ENCODE peak calls at places on chromosomes 4 and X, in five cellular contexts. One of them, this sample, is unnamed.

GRCh38 chr4:60400599-60400998 is 799.5 kb upstream of the ADGRL3 start:
- DNase-seq in dorsolateral prefrontal cortex: no peak
- DNase-seq in GM10248: no peak
- DNase-seq in tibial artery: no peak
- DNase-seq in kidney: no peak
- DNase-seq in this sample: no peak

GRCh38 chrX:136735604-136736003 is 45.1 kb downstream of the ARHGEF6 start:
- DNase-seq in dorsolateral prefrontal cortex: no peak
- DNase-seq in GM10248: no peak
- DNase-seq in tibial artery: no peak
- DNase-seq in kidney: no peak
- DNase-seq in this sample: no peak

GRCh38 chr4:164771088-164771487 is 17.2 kb downstream of the SMIM31 start:
- DNase-seq in dorsolateral prefrontal cortex: no peak
- DNase-seq in GM10248: no peak
- DNase-seq in tibial artery: no peak
- DNase-seq in kidney: no peak
- DNase-seq in this sample: no peak

GRCh38 chr4:152289963-152290362 is 245.9 kb downstream of the FBXW7 start:
- DNase-seq in dorsolateral prefrontal cortex: no peak
- DNase-seq in GM10248: no peak
- DNase-seq in tibial artery: no peak
- DNase-seq in kidney: no peak
- DNase-seq in this sample: no peak

GRCh38 chr4:83013420-83013867 is 2.8 kb upstream of the LIN54 start:
- DNase-seq in dorsolateral prefrontal cortex: no peak
- DNase-seq in GM10248: no peak
- DNase-seq in tibial artery: no peak
- DNase-seq in kidney: no peak
- DNase-seq in this sample: no peak

GRCh38 chrX:109695637-109696036 is 37.4 kb downstream of the ACSL4 start:
- DNase-seq in dorsolateral prefrontal cortex: no peak
- DNase-seq in GM10248: no peak
- DNase-seq in tibial artery: no peak
- DNase-seq in kidney: no peak
- DNase-seq in this sample: no peak

GRCh38 chr4:7425171-7425570 is 9.6 kb downstream of the PSAPL1 start:
- DNase-seq in dorsolateral prefrontal cortex: no peak
- DNase-seq in GM10248: no peak
- DNase-seq in tibial artery: peak
- DNase-seq in kidney: peak
- DNase-seq in this sample: no peak

GRCh38 chr4:123443401-123444297 is 47.1 kb downstream of the SPRY1 start:
- DNase-seq in dorsolateral prefrontal cortex: no peak
- DNase-seq in GM10248: peak
- DNase-seq in tibial artery: no peak
- DNase-seq in kidney: no peak
- DNase-seq in this sample: no peak

GRCh38 chr4:168587326-168588125 is 90.7 kb downstream of the PALLD start:
- DNase-seq in dorsolateral prefrontal cortex: no peak
- DNase-seq in GM10248: no peak
- DNase-seq in tibial artery: peak
- DNase-seq in kidney: no peak
- DNase-seq in this sample: no peak

GRCh38 chr4:172042714-172043114 is 229.5 kb downstream of the GALNTL6 start:
- DNase-seq in dorsolateral prefrontal cortex: no peak
- DNase-seq in GM10248: no peak
- DNase-seq in tibial artery: no peak
- DNase-seq in kidney: no peak
- DNase-seq in this sample: no peak

GRCh38 chrX:131752493-131753198 is 208.8 kb downstream of the OR13H1 start:
- DNase-seq in dorsolateral prefrontal cortex: peak
- DNase-seq in GM10248: no peak
- DNase-seq in tibial artery: no peak
- DNase-seq in kidney: peak
- DNase-seq in this sample: no peak

GRCh38 chrX:155612312-155613224 is at the start of gene TMLHE:
- DNase-seq in dorsolateral prefrontal cortex: peak
- DNase-seq in GM10248: peak
- DNase-seq in tibial artery: peak
- DNase-seq in kidney: peak
- DNase-seq in this sample: peak

GRCh38 chrX:118271770-118272169 is 74.1 kb upstream of the WDR44 start:
- DNase-seq in dorsolateral prefrontal cortex: no peak
- DNase-seq in GM10248: no peak
- DNase-seq in tibial artery: no peak
- DNase-seq in kidney: no peak
- DNase-seq in this sample: no peak

GRCh38 chrX:12042615-12043014 is 95.7 kb upstream of the FRMPD4 start:
- DNase-seq in dorsolateral prefrontal cortex: no peak
- DNase-seq in GM10248: no peak
- DNase-seq in tibial artery: no peak
- DNase-seq in kidney: no peak
- DNase-seq in this sample: no peak

GRCh38 chr4:154618708-154619315 is 6.4 kb upstream of the FGG start:
- DNase-seq in dorsolateral prefrontal cortex: peak
- DNase-seq in GM10248: peak
- DNase-seq in tibial artery: no peak
- DNase-seq in kidney: no peak
- DNase-seq in this sample: peak

GRCh38 chr4:121696140-121696640 is 590 bp downstream of the ANXA5 start:
- DNase-seq in dorsolateral prefrontal cortex: peak
- DNase-seq in GM10248: peak
- DNase-seq in tibial artery: peak
- DNase-seq in kidney: peak
- DNase-seq in this sample: peak

GRCh38 chr4:875818-876423 is 50.0 kb upstream of the CPLX1 start:
- DNase-seq in dorsolateral prefrontal cortex: no peak
- DNase-seq in GM10248: no peak
- DNase-seq in tibial artery: no peak
- DNase-seq in kidney: no peak
- DNase-seq in this sample: no peak

GRCh38 chr4:173519130-173520101 is 10.6 kb downstream of the HAND2 start:
- DNase-seq in dorsolateral prefrontal cortex: no peak
- DNase-seq in GM10248: no peak
- DNase-seq in tibial artery: no peak
- DNase-seq in kidney: no peak
- DNase-seq in this sample: no peak

GRCh38 chrX:554271-554670 is 76.3 kb upstream of the SHOX start:
- DNase-seq in dorsolateral prefrontal cortex: no peak
- DNase-seq in GM10248: no peak
- DNase-seq in tibial artery: no peak
- DNase-seq in kidney: no peak
- DNase-seq in this sample: no peak

GRCh38 chr4:38591617-38592337 is 72.2 kb upstream of the KLF3 start:
- DNase-seq in dorsolateral prefrontal cortex: no peak
- DNase-seq in GM10248: no peak
- DNase-seq in tibial artery: no peak
- DNase-seq in kidney: no peak
- DNase-seq in this sample: no peak

GRCh38 chr4:109658871-109659410 is 44.3 kb downstream of the CASP6 start:
- DNase-seq in dorsolateral prefrontal cortex: no peak
- DNase-seq in GM10248: no peak
- DNase-seq in tibial artery: no peak
- DNase-seq in kidney: no peak
- DNase-seq in this sample: no peak

GRCh38 chr4:41452484-41453225 is 85.3 kb upstream of the LIMCH1 start:
- DNase-seq in dorsolateral prefrontal cortex: no peak
- DNase-seq in GM10248: no peak
- DNase-seq in tibial artery: no peak
- DNase-seq in kidney: no peak
- DNase-seq in this sample: no peak

GRCh38 chrX:17174671-17175070 is 200.3 kb upstream of the NHS start:
- DNase-seq in dorsolateral prefrontal cortex: peak
- DNase-seq in GM10248: no peak
- DNase-seq in tibial artery: no peak
- DNase-seq in kidney: no peak
- DNase-seq in this sample: no peak

GRCh38 chr4:108611360-108611759 is 9.0 kb upstream of the RPL34 start:
- DNase-seq in dorsolateral prefrontal cortex: no peak
- DNase-seq in GM10248: no peak
- DNase-seq in tibial artery: no peak
- DNase-seq in kidney: no peak
- DNase-seq in this sample: no peak
- TF ChIP-seq CTCF in dorsolateral prefrontal cortex: peak
- TF ChIP-seq CTCF in GM10248: no peak
- TF ChIP-seq CTCF in tibial artery: no peak
- TF ChIP-seq CTCF in kidney: no peak
- TF ChIP-seq CTCF in this sample: no peak

GRCh38 chr4:43816107-43816506 is 632.5 kb downstream of the KCTD8 start:
- DNase-seq in dorsolateral prefrontal cortex: no peak
- DNase-seq in GM10248: no peak
- DNase-seq in tibial artery: no peak
- DNase-seq in kidney: no peak
- DNase-seq in this sample: no peak
- TF ChIP-seq CTCF in dorsolateral prefrontal cortex: no peak
- TF ChIP-seq CTCF in GM10248: no peak
- TF ChIP-seq CTCF in tibial artery: no peak
- TF ChIP-seq CTCF in kidney: no peak
- TF ChIP-seq CTCF in this sample: no peak

GRCh38 chr4:127809173-127809800 is 27.2 kb downstream of the HSPA4L start:
- DNase-seq in dorsolateral prefrontal cortex: no peak
- DNase-seq in GM10248: no peak
- DNase-seq in tibial artery: no peak
- DNase-seq in kidney: no peak
- DNase-seq in this sample: no peak
- TF ChIP-seq CTCF in dorsolateral prefrontal cortex: no peak
- TF ChIP-seq CTCF in GM10248: peak
- TF ChIP-seq CTCF in tibial artery: no peak
- TF ChIP-seq CTCF in kidney: no peak
- TF ChIP-seq CTCF in this sample: no peak

GRCh38 chr4:61572160-61572559 is 372.0 kb downstream of the ADGRL3 start:
- DNase-seq in dorsolateral prefrontal cortex: no peak
- DNase-seq in GM10248: no peak
- DNase-seq in tibial artery: no peak
- DNase-seq in kidney: no peak
- DNase-seq in this sample: no peak
- TF ChIP-seq CTCF in dorsolateral prefrontal cortex: no peak
- TF ChIP-seq CTCF in GM10248: no peak
- TF ChIP-seq CTCF in tibial artery: no peak
- TF ChIP-seq CTCF in kidney: no peak
- TF ChIP-seq CTCF in this sample: no peak

DNA sequence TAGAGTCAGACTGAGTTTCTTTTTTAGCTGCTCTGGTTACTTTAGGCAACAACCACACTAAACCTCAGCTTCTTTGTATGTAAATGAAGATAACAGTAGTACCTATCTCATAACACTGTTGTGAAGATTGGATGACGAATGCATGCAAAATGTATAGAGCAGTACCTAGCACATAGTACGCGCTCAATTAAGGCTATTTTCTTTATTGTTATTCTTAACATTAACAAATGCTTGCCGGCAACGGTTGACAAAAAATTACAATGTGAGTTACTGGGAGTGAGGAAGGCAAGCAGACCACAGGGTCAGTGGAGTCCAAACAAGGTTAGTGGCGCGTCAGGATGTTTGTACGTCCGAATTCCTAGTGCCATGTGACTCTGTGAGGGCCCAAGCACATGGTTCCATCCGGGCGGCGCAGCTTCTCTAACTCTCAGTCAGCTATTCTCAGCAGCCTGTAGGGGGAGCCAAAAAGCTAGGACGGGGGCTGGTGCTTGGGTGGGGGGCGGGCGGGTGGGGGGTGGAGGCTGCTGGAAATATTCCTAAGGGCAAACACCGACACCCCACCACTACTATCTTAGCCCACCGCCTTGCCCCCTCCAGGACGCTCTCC is 795 bp upstream of the NALF2 start:
- DNase-seq in dorsolateral prefrontal cortex: no peak
- DNase-seq in GM10248: no peak
- DNase-seq in tibial artery: no peak
- DNase-seq in kidney: no peak
- DNase-seq in this sample: no peak
- TF ChIP-seq CTCF in dorsolateral prefrontal cortex: peak
- TF ChIP-seq CTCF in GM10248: no peak
- TF ChIP-seq CTCF in tibial artery: no peak
- TF ChIP-seq CTCF in kidney: no peak
- TF ChIP-seq CTCF in this sample: peak

GRCh38 chrX:95076449-95076848 is 1402.4 kb downstream of the FAM133A start:
- DNase-seq in dorsolateral prefrontal cortex: no peak
- DNase-seq in GM10248: no peak
- DNase-seq in tibial artery: no peak
- DNase-seq in kidney: no peak
- DNase-seq in this sample: no peak
- TF ChIP-seq CTCF in dorsolateral prefrontal cortex: peak
- TF ChIP-seq CTCF in GM10248: peak
- TF ChIP-seq CTCF in tibial artery: no peak
- TF ChIP-seq CTCF in kidney: no peak
- TF ChIP-seq CTCF in this sample: peak

This sample was measured in progenitor cell of endocrine pancreas.